ENCODE peak calls at places on chromosomes 5 and 9, in ten cellular contexts. X is OCI-LY7; M is dermis microvascular lymphatic vessel endothelial cell; L is activated T-cell treated with anti-CD3 and anti-CD28 coated beads, Interleukin-2, amount 50 U/mL, for 72 hours; A is KBM-7; H is Caki2; C is hepatocyte; E is hepatic stellate cell; V is AG08395; O is neuronal stem cell. Z is an unnamed sample.

GRCh38 chr5:111131356-111131755 is 39.2 kb downstream of the WDR36 start:
- DNase-seq in V (no peak), E (no peak), A (no peak), O (no peak), X (no peak), M (no peak), H (no peak), C (no peak), L (no peak), Z (no peak)

GRCh38 chr9:96217358-96217755 is 84.6 kb downstream of the HSD17B3 start:
- DNase-seq in O (peak), A (no peak), H (no peak), V (no peak), X (no peak), E (no peak), M (no peak), C (peak), L (no peak), Z (no peak)

GRCh38 chr9:134243778-134244467 is 79.6 kb upstream of the RNU6ATAC start:
- DNase-seq in A (peak), C (no peak), V (peak), E (no peak), L (peak), O (no peak), H (no peak), X (peak), M (no peak), Z (no peak)

GRCh38 chr5:43000198-43000840 is 39.8 kb downstream of the ANXA2R start:
- DNase-seq in H (no peak), E (no peak), X (no peak), A (no peak), V (peak), M (no peak), C (peak), O (no peak), L (no peak), Z (no peak)

GRCh38 chr5:127941646-127942045 is 141.9 kb upstream of the SLC12A2 start:
- DNase-seq in M (no peak), A (no peak), V (no peak), O (peak), L (no peak), H (no peak), C (peak), X (no peak), E (peak), Z (no peak)

GRCh38 chr5:127505819-127506218 is 11.6 kb upstream of the PRRC1 start:
- DNase-seq in L (no peak), E (no peak), O (no peak), H (no peak), X (no peak), V (no peak), C (no peak), M (no peak), A (no peak), Z (no peak)

GRCh38 chr5:90962481-90962880 is 403.9 kb downstream of the ADGRV1 start:
- DNase-seq in O (no peak), X (no peak), L (no peak), C (no peak), M (no peak), V (no peak), H (no peak), A (no peak), E (no peak), Z (no peak)

GRCh38 chr9:35861161-35861897 is 8.9 kb downstream of the OR13J1 start:
- DNase-seq in V (no peak), X (no peak), E (no peak), L (no peak), A (no peak), H (no peak), M (no peak), C (no peak), O (no peak), Z (no peak)

GRCh38 chr5:59473611-59474010 is 419.9 kb downstream of the PDE4D start:
- DNase-seq in M (no peak), V (no peak), X (no peak), C (no peak), H (no peak), O (no peak), E (no peak), L (no peak), A (no peak), Z (no peak)

GRCh38 chr9:6923081-6923480 is 165.3 kb downstream of the KDM4C start:
- DNase-seq in A (no peak), L (no peak), M (no peak), C (no peak), V (no peak), E (no peak), X (no peak), O (no peak), H (no peak), Z (no peak)

GRCh38 chr9:38697901-38698300 is 22.0 kb downstream of the FAM240B start:
- DNase-seq in V (no peak), C (no peak), O (no peak), A (no peak), E (no peak), X (no peak), M (no peak), L (no peak), H (no peak), Z (no peak)

GRCh38 chr5:104706570-104706969 is 1144.0 kb upstream of the NUDT12 start:
- DNase-seq in X (no peak), A (no peak), O (no peak), H (peak), M (no peak), V (no peak), E (no peak), C (no peak), L (no peak), Z (no peak)